ENCODE peak calls at places on chromosomes 16 and 17, in seven cellular contexts. V is AML-193, G is Caco-2, P is frontal cortex, M is epithelial cell of esophagus, X is adrenal gland, J is progenitor cell of endocrine pancreas. W is an unnamed sample.

GRCh38 chr16:50598256-50598894 is 50.2 kb downstream of the NKD1 start:
- DNase-seq in V (no peak), G (no peak), P (no peak), M (no peak), X (peak), J (no peak), W (no peak)

GRCh38 chr17:28726396-28726911 is 421 bp upstream of the TLCD1 start:
- DNase-seq in V (peak), G (peak), P (no peak), M (peak), X (peak), J (no peak), W (peak)

GRCh38 chr17:7384489-7385081 is 3.7 kb downstream of the TNK1 start:
- DNase-seq in V (no peak), G (no peak), P (no peak), M (no peak), X (no peak), J (no peak), W (no peak)

GRCh38 chr16:46745594-46745993 is 2.5 kb downstream of the MYLK3 start:
- DNase-seq in V (no peak), G (no peak), P (no peak), M (no peak), X (no peak), J (no peak), W (no peak)

GRCh38 chr17:21817791-21818364 is 125.6 kb downstream of the KCNJ18 start:
- DNase-seq in V (no peak), G (no peak), P (no peak), M (no peak), X (no peak), J (no peak), W (no peak)

GRCh38 chr16:58028541-58029070 is 3.1 kb downstream of the MMP15 start:
- DNase-seq in V (no peak), G (no peak), P (no peak), M (no peak), X (peak), J (no peak), W (no peak)

GRCh38 chr16:76653390-76654026 is 376.3 kb downstream of the CNTNAP4 start:
- DNase-seq in V (peak), G (peak), P (peak), M (peak), X (no peak), J (no peak), W (no peak)

GRCh38 chr16:30028438-30029093 is 2.5 kb downstream of the TLCD3B start:
- DNase-seq in V (no peak), G (no peak), P (no peak), M (peak), X (no peak), J (peak), W (no peak)

W was measured in central memory CD8-positive, alpha-beta T cell.